ENCODE peak calls at places on chromosomes 11 and 22, in six cellular contexts. L is HS-5, R is testis, G is IMR-90, D is C1 segment of cervical spinal cord, U is HCEC 1CT. Q is an unnamed sample.

GRCh38 chr11:19576054-19576453 is 136.6 kb upstream of the NAV2 start:
- DNase-seq in G (peak; percentile 49), U (peak; percentile 24), D (no peak), L (no peak), R (no peak), Q (no peak)

GRCh38 chr22:19168088-19168890 is 10.2 kb downstream of the SLC25A1 start:
- DNase-seq in L (no peak), G (no peak), D (no peak), R (no peak), U (no peak), Q (no peak)

GRCh38 chr11:87778341-87778740 is 396.9 kb downstream of the RAB38 start:
- DNase-seq in G (no peak), U (no peak), R (peak; percentile 16), L (no peak), D (peak; percentile 2), Q (no peak)

GRCh38 chr11:122723576-122723975 is 68.1 kb downstream of the UBASH3B start:
- DNase-seq in D (no peak), U (no peak), G (peak; percentile 45), R (no peak), L (no peak), Q (no peak)

GRCh38 chr22:41531736-41532477 is 12.4 kb downstream of the POLR3H start:
- DNase-seq in U (no peak), L (no peak), G (no peak), D (no peak), R (no peak), Q (no peak)

GRCh38 chr11:1192741-1193325 is 30.0 kb upstream of the MUC5B start:
- DNase-seq in L (no peak), U (no peak), D (no peak), G (no peak), R (no peak), Q (no peak)

GRCh38 chr22:28773461-28773867 is 969 bp downstream of the CCDC117 start:
- DNase-seq in D (no peak), R (no peak), L (peak; percentile 53), U (peak; percentile 53), G (peak; percentile 69), Q (no peak)

GRCh38 chr11:129945377-129945776 is 50.0 kb upstream of the NFRKB start:
- DNase-seq in G (no peak), R (no peak), D (no peak), L (no peak), U (no peak), Q (no peak)

GRCh38 chr11:43067681-43068080 is 244.1 kb upstream of the API5 start:
- DNase-seq in G (no peak), D (no peak), R (no peak), L (no peak), U (no peak), Q (no peak)

GRCh38 chr22:44037519-44038370 is 13.6 kb downstream of the PARVB start:
- DNase-seq in G (peak; percentile 97), R (peak; percentile 33), U (peak; percentile 95), D (no peak), L (peak; percentile 86), Q (peak; percentile 90)

GRCh38 chr11:61967924-61968757 is 707 bp upstream of the FTH1 start:
- DNase-seq in D (no peak), U (peak; percentile 15), G (no peak), L (no peak), R (no peak), Q (no peak)

GRCh38 chr11:114059278-114059983 is at the start of gene ZBTB16:
- DNase-seq in R (peak; percentile 82), L (no peak), G (no peak), D (peak; percentile 82), U (peak; percentile 78), Q (no peak)

GRCh38 chr22:49779853-49780271 is 47.8 kb downstream of the BRD1 start:
- DNase-seq in U (no peak), L (no peak), G (no peak), R (peak; percentile 28), D (no peak), Q (no peak)

GRCh38 chr11:13168281-13168680 is 109.3 kb upstream of the BMAL1 start:
- DNase-seq in U (no peak), L (no peak), G (no peak), D (no peak), R (no peak), Q (no peak)

GRCh38 chr22:22754268-22754657 is 109.8 kb downstream of the GGTLC2 start:
- DNase-seq in D (no peak), R (no peak), U (no peak), G (no peak), L (no peak), Q (no peak)

GRCh38 chr11:117309310-117309709 is 6.7 kb downstream of the BACE1 start:
- DNase-seq in L (no peak), D (no peak), U (no peak), R (no peak), G (no peak), Q (no peak)

GRCh38 chr11:880447-880846 is 30.2 kb downstream of the CHID1 start:
- DNase-seq in G (no peak), L (no peak), R (no peak), U (no peak), D (no peak), Q (no peak)

GRCh38 chr22:42957544-42957943 is 57.4 kb downstream of the PACSIN2 start:
- DNase-seq in G (no peak), D (no peak), R (no peak), U (no peak), L (no peak), Q (no peak)

GRCh38 chr11:4123218-4123617 is 28.6 kb downstream of the RRM1 start:
- DNase-seq in L (no peak), R (no peak), D (no peak), G (no peak), U (no peak), Q (no peak)

GRCh38 chr11:120013325-120014250 is 124.3 kb downstream of the TRIM29 start:
- DNase-seq in U (peak; percentile 22), R (peak; percentile 77), D (peak; percentile 15), G (peak; percentile 10), L (no peak), Q (no peak)

GRCh38 chr11:130876931-130877330 is 39.3 kb downstream of the SNX19 start:
- DNase-seq in D (no peak), L (no peak), R (no peak), U (no peak), G (no peak), Q (no peak)

GRCh38 chr11:60786811-60787567 is 1.9 kb downstream of the MS4A10 start:
- DNase-seq in R (peak; percentile 83), L (peak; percentile 6), U (peak; percentile 78), D (no peak), G (peak; percentile 89), Q (peak; percentile 7)

GRCh38 chr11:126080206-126080941 is 17.7 kb upstream of the CDON start:
- DNase-seq in U (no peak), L (no peak), D (no peak), G (no peak), R (no peak), Q (no peak)

GRCh38 chr22:24146791-24147353 is 34.4 kb upstream of the SUSD2 start:
- DNase-seq in R (peak; percentile 56), L (no peak), U (peak; percentile 72), G (peak; percentile 92), D (no peak), Q (no peak)

GRCh38 chr11:65132988-65133700 is 1.2 kb downstream of the SYVN1 start:
- DNase-seq in G (no peak), D (no peak), R (peak; percentile 59), U (no peak), L (no peak), Q (no peak)

GRCh38 chr11:10641314-10642206 is 52.0 kb downstream of the IRAG1 start:
- DNase-seq in G (no peak), R (no peak), U (no peak), L (no peak), D (no peak), Q (no peak)

GRCh38 chr11:64533501-64533900 is 57.5 kb upstream of the SLC22A12 start:
- DNase-seq in L (no peak), D (no peak), R (no peak), U (no peak), G (no peak), Q (no peak)

GRCh38 chr22:49423125-49423650 is 404.5 kb downstream of the BRD1 start:
- DNase-seq in G (no peak), D (no peak), L (no peak), U (no peak), R (no peak), Q (no peak)

GRCh38 chr11:126917531-126918204 is 82.9 kb downstream of the KIRREL3 start:
- DNase-seq in D (no peak), L (peak; percentile 92), U (peak; percentile 80), R (no peak), G (peak; percentile 99), Q (peak; percentile 99)

GRCh38 chr11:128551641-128552335 is 35.6 kb downstream of the ETS1 start:
- DNase-seq in U (no peak), L (no peak), D (no peak), G (no peak), R (no peak), Q (no peak)

GRCh38 chr11:64642418-64642735 is 51.4 kb downstream of the SLC22A12 start:
- DNase-seq in R (no peak), L (no peak), U (no peak), G (no peak), D (no peak), Q (no peak)

GRCh38 chr11:73350908-73351636 is 25.1 kb upstream of the RELT start:
- DNase-seq in G (peak; percentile 84), L (peak; percentile 31), U (peak; percentile 68), D (no peak), R (peak; percentile 67), Q (no peak)